ENCODE peak calls at places on chromosomes 3 and 15, in six cellular contexts. V is mesenchymal stem cell, Q is MM.1S, R is GM23248, X is PC-3, D is K562. N is an unnamed sample. For H3K4me1, the result is how much of the 10 kb centered on the place peaks cover.

GRCh38 chr15:45185903-45186770 is 1.6 kb downstream of the SHF start:
- DNase-seq in V (no peak), Q (no peak), R (peak), X (no peak), D (no peak), N (no peak)

GRCh38 chr15:58171476-58172061 is 33.4 kb downstream of the AQP9 start:
- DNase-seq in V (no peak), Q (no peak), R (no peak), X (no peak), D (no peak), N (no peak)

GRCh38 chr15:98174286-98174685 is 213.8 kb downstream of the ARRDC4 start:
- DNase-seq in V (no peak), Q (no peak), R (no peak), X (no peak), D (peak), N (peak)

GRCh38 chr3:159978353-159978752 is 10.3 kb upstream of the IL12A start:
- DNase-seq in V (peak), Q (peak), R (no peak), X (no peak), D (no peak), N (no peak)

GRCh38 chr3:35659808-35660207 is 20.5 kb downstream of the ARPP21 start:
- DNase-seq in V (no peak), Q (peak), R (no peak), X (peak), D (no peak), N (peak)

GRCh38 chr3:44355634-44356033 is 17.1 kb downstream of the TCAIM start:
- DNase-seq in V (peak), Q (no peak), R (peak), X (peak), D (peak), N (no peak)

GRCh38 chr3:50392101-50392715 is 32.9 kb upstream of the TMEM115 start:
- DNase-seq in V (no peak), Q (no peak), R (no peak), X (no peak), D (no peak), N (no peak)

GRCh38 chr3:141370065-141370533 is 1.8 kb downstream of the ZBTB38 start:
- DNase-seq in V (peak), Q (peak), R (peak), X (peak), D (peak), N (peak)

GRCh38 chr3:115986555-115987207 is 363.4 kb downstream of the GAP43 start:
- DNase-seq in V (peak), Q (no peak), R (peak), X (peak), D (peak), N (no peak)

GRCh38 chr3:124202754-124203153 is 210.8 kb upstream of the ROPN1 start:
- DNase-seq in V (no peak), Q (no peak), R (peak), X (no peak), D (no peak), N (no peak)

GRCh38 chr3:154972951-154973350 is 107.2 kb upstream of the MME start:
- DNase-seq in V (no peak), Q (peak), R (peak), X (no peak), D (peak), N (peak)

GRCh38 chr3:128277378-128278049 is 124.2 kb downstream of the EEFSEC start:
- DNase-seq in V (no peak), Q (no peak), R (no peak), X (no peak), D (no peak), N (no peak)

GRCh38 chr3:192795021-192795420 is 67.7 kb upstream of the FGF12 start:
- DNase-seq in V (no peak), Q (no peak), R (no peak), X (no peak), D (no peak), N (no peak)

GRCh38 chr3:45819543-45819942 is 22.4 kb downstream of the LZTFL1 start:
- DNase-seq in V (no peak), Q (no peak), R (peak), X (peak), D (no peak), N (no peak)

GRCh38 chr3:183924956-183925355 is 40.3 kb upstream of the PARL start:
- DNase-seq in V (peak), Q (no peak), R (peak), X (peak), D (no peak), N (no peak)

GRCh38 chr15:78212008-78212407 is 22.4 kb downstream of the ACSBG1 start:
- DNase-seq in V (no peak), Q (no peak), R (no peak), X (peak), D (no peak), N (no peak)

GRCh38 chr15:41727143-41727542 is 47.1 kb upstream of the MAPKBP1 start:
- DNase-seq in V (no peak), Q (no peak), R (peak), X (no peak), D (no peak), N (no peak)

GRCh38 chr3:111572061-111572460 is 23.1 kb downstream of the ZBED2 start:
- DNase-seq in V (no peak), Q (no peak), R (no peak), X (no peak), D (no peak), N (no peak)

DNA sequence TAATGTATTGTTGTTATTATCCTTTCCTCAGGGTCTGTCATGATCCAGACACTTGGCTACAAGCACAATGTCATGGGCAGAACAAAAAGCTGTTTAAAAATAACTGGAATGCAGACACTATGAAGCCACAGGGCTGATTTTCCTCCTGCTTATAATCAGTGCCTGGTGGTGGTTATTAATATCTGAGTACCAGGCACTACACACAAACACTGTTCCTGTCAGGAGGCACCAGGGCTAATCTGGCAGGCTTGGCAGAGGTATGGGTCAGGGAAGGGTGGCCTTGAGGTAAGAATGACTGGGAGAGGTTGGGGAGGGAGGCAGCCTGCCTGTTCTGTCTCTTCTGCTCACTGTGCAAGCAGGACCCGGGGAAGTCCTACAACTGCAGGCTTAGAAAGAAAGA is 67.2 kb downstream of the WDR76 start:
- DNase-seq in V (no peak), Q (no peak), R (no peak), X (no peak), D (no peak), N (no peak)
- H3K9ac ChIP-seq in V (no peak), Q (no peak), R (no peak), X (no peak), D (no peak), N (no peak)

GRCh38 chr3:172157566-172158258 is 118.3 kb downstream of the FNDC3B start:
- DNase-seq in V (no peak), Q (no peak), R (no peak), X (no peak), D (no peak), N (no peak)
- H3K4me1 ChIP-seq in V (under half), Q (under half), R (half or more), X (half or more), D (under half), N (under half)

GRCh38 chr3:20258371-20258770 is 72.4 kb upstream of the SGO1 start:
- DNase-seq in V (no peak), Q (no peak), R (no peak), X (no peak), D (no peak), N (no peak)
- H3K9ac ChIP-seq in V (no peak), Q (no peak), R (no peak), X (no peak), D (no peak), N (no peak)

GRCh38 chr3:52069135-52069534 is 12.8 kb upstream of the DUSP7 start:
- DNase-seq in V (no peak), Q (no peak), R (no peak), X (no peak), D (no peak), N (no peak)
- H3K4me1 ChIP-seq in V (under half), Q (under half), R (under half), X (under half), D (under half), N (under half)

GRCh38 chr3:179766416-179767133 is 113.7 kb downstream of the USP13 start:
- DNase-seq in V (no peak), Q (no peak), R (no peak), X (no peak), D (no peak), N (no peak)
- H3K9ac ChIP-seq in V (no peak), Q (no peak), R (no peak), X (no peak), D (no peak), N (no peak)

N was measured in DND-41.